ENCODE peak calls at places on chromosomes 1 and 21, in eight cellular contexts. One of them, this sample, is unnamed.

GRCh38 chr1:36320291-36320758 is 3.1 kb downstream of the EVA1B start:
- DNase-seq in central memory CD8-positive, alpha-beta T cell: no peak
- DNase-seq in WERI-Rb-1: no peak
- DNase-seq in left ventricle myocardium inferior: no peak
- DNase-seq in NCI-H1694: no peak
- DNase-seq in activated T-cell treated with anti-CD3 and anti-CD28 coated beads for 1 hour: no peak
- DNase-seq in fibroblast of gingiva: no peak
- DNase-seq in C1 segment of cervical spinal cord: no peak
- DNase-seq in this sample: no peak

GRCh38 chr1:34656299-34656698 is 98.5 kb upstream of the GJB5 start:
- DNase-seq in central memory CD8-positive, alpha-beta T cell: no peak
- DNase-seq in WERI-Rb-1: no peak
- DNase-seq in left ventricle myocardium inferior: no peak
- DNase-seq in NCI-H1694: no peak
- DNase-seq in activated T-cell treated with anti-CD3 and anti-CD28 coated beads for 1 hour: no peak
- DNase-seq in fibroblast of gingiva: no peak
- DNase-seq in C1 segment of cervical spinal cord: no peak
- DNase-seq in this sample: no peak

GRCh38 chr1:171248309-171248708 is at the start of gene FMO1:
- DNase-seq in central memory CD8-positive, alpha-beta T cell: no peak
- DNase-seq in WERI-Rb-1: no peak
- DNase-seq in left ventricle myocardium inferior: no peak
- DNase-seq in NCI-H1694: no peak
- DNase-seq in activated T-cell treated with anti-CD3 and anti-CD28 coated beads for 1 hour: no peak
- DNase-seq in fibroblast of gingiva: no peak
- DNase-seq in C1 segment of cervical spinal cord: no peak
- DNase-seq in this sample: no peak

GRCh38 chr1:21302747-21303715 is 12.8 kb upstream of the ECE1 start:
- DNase-seq in central memory CD8-positive, alpha-beta T cell: no peak
- DNase-seq in WERI-Rb-1: peak
- DNase-seq in left ventricle myocardium inferior: no peak
- DNase-seq in NCI-H1694: no peak
- DNase-seq in activated T-cell treated with anti-CD3 and anti-CD28 coated beads for 1 hour: no peak
- DNase-seq in fibroblast of gingiva: peak
- DNase-seq in C1 segment of cervical spinal cord: no peak
- DNase-seq in this sample: no peak

GRCh38 chr1:235919797-235920475 is 53.2 kb upstream of the LYST start:
- DNase-seq in central memory CD8-positive, alpha-beta T cell: no peak
- DNase-seq in WERI-Rb-1: peak
- DNase-seq in left ventricle myocardium inferior: no peak
- DNase-seq in NCI-H1694: no peak
- DNase-seq in activated T-cell treated with anti-CD3 and anti-CD28 coated beads for 1 hour: no peak
- DNase-seq in fibroblast of gingiva: peak
- DNase-seq in C1 segment of cervical spinal cord: no peak
- DNase-seq in this sample: no peak

GRCh38 chr1:113916974-113917373 is 11.8 kb downstream of the DCLRE1B start:
- DNase-seq in central memory CD8-positive, alpha-beta T cell: no peak
- DNase-seq in WERI-Rb-1: no peak
- DNase-seq in left ventricle myocardium inferior: no peak
- DNase-seq in NCI-H1694: no peak
- DNase-seq in activated T-cell treated with anti-CD3 and anti-CD28 coated beads for 1 hour: no peak
- DNase-seq in fibroblast of gingiva: no peak
- DNase-seq in C1 segment of cervical spinal cord: no peak
- DNase-seq in this sample: no peak

GRCh38 chr1:221868894-221869293 is 127.0 kb upstream of the DUSP10 start:
- DNase-seq in central memory CD8-positive, alpha-beta T cell: no peak
- DNase-seq in WERI-Rb-1: no peak
- DNase-seq in left ventricle myocardium inferior: no peak
- DNase-seq in NCI-H1694: no peak
- DNase-seq in activated T-cell treated with anti-CD3 and anti-CD28 coated beads for 1 hour: no peak
- DNase-seq in fibroblast of gingiva: peak
- DNase-seq in C1 segment of cervical spinal cord: no peak
- DNase-seq in this sample: no peak

GRCh38 chr1:118785246-118785645 is 202.9 kb downstream of the TBX15 start:
- DNase-seq in central memory CD8-positive, alpha-beta T cell: no peak
- DNase-seq in WERI-Rb-1: no peak
- DNase-seq in left ventricle myocardium inferior: no peak
- DNase-seq in NCI-H1694: no peak
- DNase-seq in activated T-cell treated with anti-CD3 and anti-CD28 coated beads for 1 hour: no peak
- DNase-seq in fibroblast of gingiva: no peak
- DNase-seq in C1 segment of cervical spinal cord: no peak
- DNase-seq in this sample: no peak

GRCh38 chr21:43866233-43866632 is 1.2 kb downstream of the AGPAT3 start:
- DNase-seq in central memory CD8-positive, alpha-beta T cell: no peak
- DNase-seq in WERI-Rb-1: no peak
- DNase-seq in left ventricle myocardium inferior: peak
- DNase-seq in NCI-H1694: no peak
- DNase-seq in activated T-cell treated with anti-CD3 and anti-CD28 coated beads for 1 hour: no peak
- DNase-seq in fibroblast of gingiva: peak
- DNase-seq in C1 segment of cervical spinal cord: peak
- DNase-seq in this sample: peak

GRCh38 chr21:44253832-44254700 is 7.6 kb downstream of the DNMT3L start:
- DNase-seq in central memory CD8-positive, alpha-beta T cell: no peak
- DNase-seq in WERI-Rb-1: peak
- DNase-seq in left ventricle myocardium inferior: no peak
- DNase-seq in NCI-H1694: no peak
- DNase-seq in activated T-cell treated with anti-CD3 and anti-CD28 coated beads for 1 hour: no peak
- DNase-seq in fibroblast of gingiva: no peak
- DNase-seq in C1 segment of cervical spinal cord: no peak
- DNase-seq in this sample: no peak

GRCh38 chr1:26280333-26281042 is 602 bp downstream of the SH3BGRL3 start:
- DNase-seq in central memory CD8-positive, alpha-beta T cell: no peak
- DNase-seq in WERI-Rb-1: peak
- DNase-seq in left ventricle myocardium inferior: no peak
- DNase-seq in NCI-H1694: no peak
- DNase-seq in activated T-cell treated with anti-CD3 and anti-CD28 coated beads for 1 hour: no peak
- DNase-seq in fibroblast of gingiva: no peak
- DNase-seq in C1 segment of cervical spinal cord: no peak
- DNase-seq in this sample: no peak

GRCh38 chr1:244316407-244316806 is 135.3 kb downstream of the ADSS2 start:
- DNase-seq in central memory CD8-positive, alpha-beta T cell: no peak
- DNase-seq in WERI-Rb-1: no peak
- DNase-seq in left ventricle myocardium inferior: no peak
- DNase-seq in NCI-H1694: no peak
- DNase-seq in activated T-cell treated with anti-CD3 and anti-CD28 coated beads for 1 hour: no peak
- DNase-seq in fibroblast of gingiva: no peak
- DNase-seq in C1 segment of cervical spinal cord: no peak
- DNase-seq in this sample: no peak

GRCh38 chr1:10540277-10541005 is 65.7 kb downstream of the PEX14 start:
- DNase-seq in central memory CD8-positive, alpha-beta T cell: no peak
- DNase-seq in WERI-Rb-1: no peak
- DNase-seq in left ventricle myocardium inferior: peak
- DNase-seq in NCI-H1694: no peak
- DNase-seq in activated T-cell treated with anti-CD3 and anti-CD28 coated beads for 1 hour: no peak
- DNase-seq in fibroblast of gingiva: peak
- DNase-seq in C1 segment of cervical spinal cord: no peak
- DNase-seq in this sample: no peak

GRCh38 chr1:61184714-61185106 is 102.3 kb downstream of the NFIA start:
- DNase-seq in central memory CD8-positive, alpha-beta T cell: no peak
- DNase-seq in WERI-Rb-1: no peak
- DNase-seq in left ventricle myocardium inferior: no peak
- DNase-seq in NCI-H1694: no peak
- DNase-seq in activated T-cell treated with anti-CD3 and anti-CD28 coated beads for 1 hour: no peak
- DNase-seq in fibroblast of gingiva: no peak
- DNase-seq in C1 segment of cervical spinal cord: no peak
- DNase-seq in this sample: no peak

GRCh38 chr1:55724551-55725325 is 509.6 kb upstream of the USP24 start:
- DNase-seq in central memory CD8-positive, alpha-beta T cell: no peak
- DNase-seq in WERI-Rb-1: no peak
- DNase-seq in left ventricle myocardium inferior: no peak
- DNase-seq in NCI-H1694: no peak
- DNase-seq in activated T-cell treated with anti-CD3 and anti-CD28 coated beads for 1 hour: no peak
- DNase-seq in fibroblast of gingiva: peak
- DNase-seq in C1 segment of cervical spinal cord: no peak
- DNase-seq in this sample: no peak

GRCh38 chr1:4315202-4315601 is 339.2 kb upstream of the AJAP1 start:
- DNase-seq in central memory CD8-positive, alpha-beta T cell: no peak
- DNase-seq in WERI-Rb-1: no peak
- DNase-seq in left ventricle myocardium inferior: no peak
- DNase-seq in NCI-H1694: no peak
- DNase-seq in activated T-cell treated with anti-CD3 and anti-CD28 coated beads for 1 hour: no peak
- DNase-seq in fibroblast of gingiva: no peak
- DNase-seq in C1 segment of cervical spinal cord: no peak
- DNase-seq in this sample: no peak

GRCh38 chr21:42025392-42026071 is 15.4 kb upstream of the ZBTB21 start:
- DNase-seq in central memory CD8-positive, alpha-beta T cell: no peak
- DNase-seq in WERI-Rb-1: no peak
- DNase-seq in left ventricle myocardium inferior: no peak
- DNase-seq in NCI-H1694: no peak
- DNase-seq in activated T-cell treated with anti-CD3 and anti-CD28 coated beads for 1 hour: no peak
- DNase-seq in fibroblast of gingiva: no peak
- DNase-seq in C1 segment of cervical spinal cord: no peak
- DNase-seq in this sample: no peak

GRCh38 chr1:18955442-18956188 is 861 bp downstream of the IFFO2 start:
- DNase-seq in central memory CD8-positive, alpha-beta T cell: peak
- DNase-seq in WERI-Rb-1: peak
- DNase-seq in left ventricle myocardium inferior: no peak
- DNase-seq in NCI-H1694: no peak
- DNase-seq in activated T-cell treated with anti-CD3 and anti-CD28 coated beads for 1 hour: peak
- DNase-seq in fibroblast of gingiva: peak
- DNase-seq in C1 segment of cervical spinal cord: peak
- DNase-seq in this sample: peak

GRCh38 chr1:231338270-231339128 is at the start of gene SPRTN:
- DNase-seq in central memory CD8-positive, alpha-beta T cell: no peak
- DNase-seq in WERI-Rb-1: no peak
- DNase-seq in left ventricle myocardium inferior: no peak
- DNase-seq in NCI-H1694: no peak
- DNase-seq in activated T-cell treated with anti-CD3 and anti-CD28 coated beads for 1 hour: no peak
- DNase-seq in fibroblast of gingiva: no peak
- DNase-seq in C1 segment of cervical spinal cord: no peak
- DNase-seq in this sample: no peak

GRCh38 chr1:221719987-221720386 is 21.9 kb downstream of the DUSP10 start:
- DNase-seq in central memory CD8-positive, alpha-beta T cell: no peak
- DNase-seq in WERI-Rb-1: no peak
- DNase-seq in left ventricle myocardium inferior: no peak
- DNase-seq in NCI-H1694: no peak
- DNase-seq in activated T-cell treated with anti-CD3 and anti-CD28 coated beads for 1 hour: no peak
- DNase-seq in fibroblast of gingiva: no peak
- DNase-seq in C1 segment of cervical spinal cord: no peak
- DNase-seq in this sample: no peak

GRCh38 chr1:56709269-56709880 is 64.3 kb downstream of the PRKAA2 start:
- DNase-seq in central memory CD8-positive, alpha-beta T cell: no peak
- DNase-seq in WERI-Rb-1: no peak
- DNase-seq in left ventricle myocardium inferior: no peak
- DNase-seq in NCI-H1694: peak
- DNase-seq in activated T-cell treated with anti-CD3 and anti-CD28 coated beads for 1 hour: no peak
- DNase-seq in fibroblast of gingiva: peak
- DNase-seq in C1 segment of cervical spinal cord: no peak
- DNase-seq in this sample: no peak

GRCh38 chr1:23528245-23528978 is 2.6 kb downstream of the E2F2 start:
- DNase-seq in central memory CD8-positive, alpha-beta T cell: peak
- DNase-seq in WERI-Rb-1: no peak
- DNase-seq in left ventricle myocardium inferior: peak
- DNase-seq in NCI-H1694: peak
- DNase-seq in activated T-cell treated with anti-CD3 and anti-CD28 coated beads for 1 hour: peak
- DNase-seq in fibroblast of gingiva: peak
- DNase-seq in C1 segment of cervical spinal cord: no peak
- DNase-seq in this sample: no peak

GRCh38 chr1:100750002-100750885 is 30.7 kb downstream of the VCAM1 start:
- DNase-seq in central memory CD8-positive, alpha-beta T cell: no peak
- DNase-seq in WERI-Rb-1: peak
- DNase-seq in left ventricle myocardium inferior: no peak
- DNase-seq in NCI-H1694: no peak
- DNase-seq in activated T-cell treated with anti-CD3 and anti-CD28 coated beads for 1 hour: no peak
- DNase-seq in fibroblast of gingiva: no peak
- DNase-seq in C1 segment of cervical spinal cord: no peak
- DNase-seq in this sample: no peak

GRCh38 chr1:64421377-64421776 is 48.6 kb upstream of the CACHD1 start:
- DNase-seq in central memory CD8-positive, alpha-beta T cell: no peak
- DNase-seq in WERI-Rb-1: no peak
- DNase-seq in left ventricle myocardium inferior: no peak
- DNase-seq in NCI-H1694: no peak
- DNase-seq in activated T-cell treated with anti-CD3 and anti-CD28 coated beads for 1 hour: no peak
- DNase-seq in fibroblast of gingiva: no peak
- DNase-seq in C1 segment of cervical spinal cord: no peak
- DNase-seq in this sample: no peak

GRCh38 chr1:63663301-63663700 is 70.1 kb downstream of the PGM1 start:
- DNase-seq in central memory CD8-positive, alpha-beta T cell: no peak
- DNase-seq in WERI-Rb-1: no peak
- DNase-seq in left ventricle myocardium inferior: no peak
- DNase-seq in NCI-H1694: no peak
- DNase-seq in activated T-cell treated with anti-CD3 and anti-CD28 coated beads for 1 hour: no peak
- DNase-seq in fibroblast of gingiva: no peak
- DNase-seq in C1 segment of cervical spinal cord: no peak
- DNase-seq in this sample: no peak

GRCh38 chr1:158334601-158335292 is 3.4 kb upstream of the CD1B start:
- DNase-seq in central memory CD8-positive, alpha-beta T cell: no peak
- DNase-seq in WERI-Rb-1: no peak
- DNase-seq in left ventricle myocardium inferior: no peak
- DNase-seq in NCI-H1694: no peak
- DNase-seq in activated T-cell treated with anti-CD3 and anti-CD28 coated beads for 1 hour: no peak
- DNase-seq in fibroblast of gingiva: no peak
- DNase-seq in C1 segment of cervical spinal cord: no peak
- DNase-seq in this sample: no peak

GRCh38 chr1:8702121-8702520 is 115.3 kb downstream of the RERE start:
- DNase-seq in central memory CD8-positive, alpha-beta T cell: no peak
- DNase-seq in WERI-Rb-1: peak
- DNase-seq in left ventricle myocardium inferior: no peak
- DNase-seq in NCI-H1694: no peak
- DNase-seq in activated T-cell treated with anti-CD3 and anti-CD28 coated beads for 1 hour: no peak
- DNase-seq in fibroblast of gingiva: peak
- DNase-seq in C1 segment of cervical spinal cord: peak
- DNase-seq in this sample: no peak

GRCh38 chr1:183632087-183632486 is 3.5 kb downstream of the ARPC5 start:
- DNase-seq in central memory CD8-positive, alpha-beta T cell: no peak
- DNase-seq in WERI-Rb-1: no peak
- DNase-seq in left ventricle myocardium inferior: no peak
- DNase-seq in NCI-H1694: no peak
- DNase-seq in activated T-cell treated with anti-CD3 and anti-CD28 coated beads for 1 hour: no peak
- DNase-seq in fibroblast of gingiva: peak
- DNase-seq in C1 segment of cervical spinal cord: no peak
- DNase-seq in this sample: no peak

GRCh38 chr1:12460121-12460520 is 157.9 kb downstream of the DHRS3 start:
- DNase-seq in central memory CD8-positive, alpha-beta T cell: no peak
- DNase-seq in WERI-Rb-1: no peak
- DNase-seq in left ventricle myocardium inferior: peak
- DNase-seq in NCI-H1694: no peak
- DNase-seq in activated T-cell treated with anti-CD3 and anti-CD28 coated beads for 1 hour: no peak
- DNase-seq in fibroblast of gingiva: no peak
- DNase-seq in C1 segment of cervical spinal cord: no peak
- DNase-seq in this sample: no peak

GRCh38 chr1:15955552-15955951 is 20.3 kb downstream of the ZBTB17 start:
- DNase-seq in central memory CD8-positive, alpha-beta T cell: no peak
- DNase-seq in WERI-Rb-1: no peak
- DNase-seq in left ventricle myocardium inferior: no peak
- DNase-seq in NCI-H1694: no peak
- DNase-seq in activated T-cell treated with anti-CD3 and anti-CD28 coated beads for 1 hour: no peak
- DNase-seq in fibroblast of gingiva: no peak
- DNase-seq in C1 segment of cervical spinal cord: no peak
- DNase-seq in this sample: no peak

This sample was measured in caudate nucleus.